ENCODE peak calls at places on chromosomes 5 and 9, in eight cellular contexts. C, T, X, O, E, V, D and K are unnamed samples.

GRCh38 chr5:67886761-67887160 is 328.8 kb upstream of the PIK3R1 start:
- DNase-seq in C (no peak), T (peak), X (no peak), O (no peak), E (no peak), V (no peak), D (no peak), K (no peak)

GRCh38 chr9:120109242-120109641 is 470.7 kb downstream of the CDK5RAP2 start:
- DNase-seq in C (no peak), T (peak), X (no peak), O (peak), E (no peak), V (no peak), D (peak), K (no peak)

GRCh38 chr5:168908207-168908606 is 329.0 kb upstream of the PANK3 start:
- DNase-seq in C (peak), T (no peak), X (peak), O (peak), E (no peak), V (peak), D (no peak), K (no peak)

GRCh38 chr9:97220894-97221477 is 86.5 kb upstream of the CCDC180 start:
- DNase-seq in C (no peak), T (no peak), X (no peak), O (no peak), E (no peak), V (no peak), D (no peak), K (no peak)

GRCh38 chr5:157366741-157367684 is 93.0 kb upstream of the NIPAL4 start:
- DNase-seq in C (no peak), T (peak), X (peak), O (peak), E (no peak), V (peak), D (peak), K (no peak)

GRCh38 chr9:90965911-90966290 is 164.3 kb downstream of the SYK start:
- DNase-seq in C (no peak), T (no peak), X (no peak), O (no peak), E (no peak), V (no peak), D (no peak), K (no peak)

GRCh38 chr5:170596482-170596881 is 92.7 kb downstream of the KCNIP1 start:
- DNase-seq in C (no peak), T (no peak), X (no peak), O (no peak), E (no peak), V (no peak), D (no peak), K (no peak)

GRCh38 chr9:134644715-134645606 is 3.4 kb downstream of the COL5A1 start:
- DNase-seq in C (peak), T (peak), X (peak), O (peak), E (peak), V (peak), D (no peak), K (peak)

GRCh38 chr5:10539685-10539998 is 24.2 kb upstream of the ANKRD33B start:
- DNase-seq in C (no peak), T (no peak), X (peak), O (peak), E (no peak), V (no peak), D (no peak), K (no peak)

GRCh38 chr9:87678650-87679355 is 47.1 kb upstream of the CTSL start:
- DNase-seq in C (peak), T (peak), X (peak), O (peak), E (peak), V (peak), D (peak), K (peak)

GRCh38 chr5:172686111-172686510 is 45.0 kb downstream of the NEURL1B start:
- DNase-seq in C (no peak), T (no peak), X (no peak), O (no peak), E (no peak), V (no peak), D (no peak), K (no peak)

GRCh38 chr9:70410368-70410767 is 4.1 kb downstream of the KLF9 start:
- DNase-seq in C (no peak), T (no peak), X (peak), O (peak), E (no peak), V (no peak), D (no peak), K (no peak)
- H3K4me3 ChIP-seq in C (peak), T (no peak), X (peak), O (peak), E (peak), V (peak), D (peak), K (peak)

GRCh38 chr5:74394924-74395880 is 245.3 kb downstream of the ENC1 start:
- DNase-seq in C (no peak), T (no peak), X (no peak), O (no peak), E (no peak), V (no peak), D (peak), K (no peak)
- TF ChIP-seq CTCF in C (peak), T (no peak), X (no peak), O (no peak), E (no peak), V (no peak), D (peak), K (no peak)

GRCh38 chr5:127519527-127519926 is 2.1 kb downstream of the PRRC1 start:
- DNase-seq in C (no peak), T (no peak), X (peak), O (peak), E (no peak), V (no peak), D (no peak), K (no peak)
- H3K4me3 ChIP-seq in C (no peak), T (no peak), X (peak), O (no peak), E (no peak), V (peak), D (no peak), K (no peak)

GRCh38 chr9:128091144-128091543 is 23.1 kb downstream of the SLC25A25 start:
- DNase-seq in C (peak), T (peak), X (peak), O (peak), E (no peak), V (peak), D (no peak), K (no peak)
- TF ChIP-seq CTCF in C (no peak), T (no peak), X (no peak), O (no peak), E (no peak), V (no peak), D (no peak), K (no peak)